ENCODE peak calls at places on chromosomes 3 and 15, in seven cellular contexts. One of them, this sample, is unnamed.

GRCh38 chr15:99141943-99142342 is 37.1 kb downstream of the SYNM start:
- DNase-seq in AG08395: no peak
- DNase-seq in activated CD8-positive, alpha-beta memory T cell treated with anti-CD3 and anti-CD28 coated beads for 1 hour: no peak
- DNase-seq in GM12892: no peak
- DNase-seq in left ventricle myocardium superior: no peak
- DNase-seq in posterior vena cava: peak
- DNase-seq in T-helper 17 cell: no peak
- DNase-seq in this sample: no peak

GRCh38 chr3:147398841-147399534 is 7.4 kb downstream of the ZIC4 start:
- DNase-seq in left ventricle myocardium superior: no peak
- DNase-seq in AG08395: no peak
- DNase-seq in GM12892: no peak
- DNase-seq in activated CD8-positive, alpha-beta memory T cell treated with anti-CD3 and anti-CD28 coated beads for 1 hour: no peak
- DNase-seq in posterior vena cava: no peak
- DNase-seq in T-helper 17 cell: no peak
- DNase-seq in this sample: no peak

GRCh38 chr3:71050521-71051258 is 532.8 kb downstream of the FOXP1 start:
- DNase-seq in GM12892: no peak
- DNase-seq in T-helper 17 cell: peak
- DNase-seq in posterior vena cava: no peak
- DNase-seq in activated CD8-positive, alpha-beta memory T cell treated with anti-CD3 and anti-CD28 coated beads for 1 hour: no peak
- DNase-seq in left ventricle myocardium superior: no peak
- DNase-seq in AG08395: peak
- DNase-seq in this sample: no peak

GRCh38 chr3:40994611-40995010 is 204.7 kb upstream of the CTNNB1 start:
- DNase-seq in posterior vena cava: no peak
- DNase-seq in T-helper 17 cell: no peak
- DNase-seq in activated CD8-positive, alpha-beta memory T cell treated with anti-CD3 and anti-CD28 coated beads for 1 hour: no peak
- DNase-seq in GM12892: no peak
- DNase-seq in AG08395: no peak
- DNase-seq in left ventricle myocardium superior: no peak
- DNase-seq in this sample: no peak

GRCh38 chr3:98807565-98807964 is 44.4 kb downstream of the ST3GAL6 start:
- DNase-seq in posterior vena cava: no peak
- DNase-seq in AG08395: no peak
- DNase-seq in left ventricle myocardium superior: no peak
- DNase-seq in activated CD8-positive, alpha-beta memory T cell treated with anti-CD3 and anti-CD28 coated beads for 1 hour: no peak
- DNase-seq in GM12892: no peak
- DNase-seq in T-helper 17 cell: no peak
- DNase-seq in this sample: no peak

GRCh38 chr3:468172-468571 is 271.6 kb downstream of the CHL1 start:
- DNase-seq in activated CD8-positive, alpha-beta memory T cell treated with anti-CD3 and anti-CD28 coated beads for 1 hour: no peak
- DNase-seq in left ventricle myocardium superior: no peak
- DNase-seq in T-helper 17 cell: no peak
- DNase-seq in AG08395: no peak
- DNase-seq in posterior vena cava: no peak
- DNase-seq in GM12892: no peak
- DNase-seq in this sample: no peak

GRCh38 chr15:91302588-91303439 is 202.8 kb downstream of the SV2B start:
- DNase-seq in left ventricle myocardium superior: no peak
- DNase-seq in AG08395: peak
- DNase-seq in GM12892: peak
- DNase-seq in posterior vena cava: no peak
- DNase-seq in activated CD8-positive, alpha-beta memory T cell treated with anti-CD3 and anti-CD28 coated beads for 1 hour: no peak
- DNase-seq in T-helper 17 cell: no peak
- DNase-seq in this sample: peak

GRCh38 chr3:195259146-195259563 is 11.8 kb downstream of the XXYLT1 start:
- DNase-seq in T-helper 17 cell: no peak
- DNase-seq in GM12892: no peak
- DNase-seq in activated CD8-positive, alpha-beta memory T cell treated with anti-CD3 and anti-CD28 coated beads for 1 hour: no peak
- DNase-seq in left ventricle myocardium superior: peak
- DNase-seq in AG08395: peak
- DNase-seq in posterior vena cava: peak
- DNase-seq in this sample: no peak

GRCh38 chr3:59056706-59057105 is 6.9 kb upstream of the CFAP20DC start:
- DNase-seq in GM12892: no peak
- DNase-seq in AG08395: no peak
- DNase-seq in left ventricle myocardium superior: no peak
- DNase-seq in activated CD8-positive, alpha-beta memory T cell treated with anti-CD3 and anti-CD28 coated beads for 1 hour: no peak
- DNase-seq in T-helper 17 cell: no peak
- DNase-seq in posterior vena cava: no peak
- DNase-seq in this sample: no peak

GRCh38 chr3:64685800-64686445 is 1.9 kb downstream of the ADAMTS9 start:
- DNase-seq in posterior vena cava: peak
- DNase-seq in activated CD8-positive, alpha-beta memory T cell treated with anti-CD3 and anti-CD28 coated beads for 1 hour: no peak
- DNase-seq in left ventricle myocardium superior: peak
- DNase-seq in T-helper 17 cell: no peak
- DNase-seq in GM12892: no peak
- DNase-seq in AG08395: peak
- DNase-seq in this sample: peak

GRCh38 chr15:90839187-90840071 is 29.0 kb upstream of the FURIN start:
- DNase-seq in GM12892: peak
- DNase-seq in left ventricle myocardium superior: no peak
- DNase-seq in T-helper 17 cell: no peak
- DNase-seq in AG08395: no peak
- DNase-seq in posterior vena cava: no peak
- DNase-seq in activated CD8-positive, alpha-beta memory T cell treated with anti-CD3 and anti-CD28 coated beads for 1 hour: no peak
- DNase-seq in this sample: no peak

GRCh38 chr3:59573911-59574310 is 524.1 kb upstream of the CFAP20DC start:
- DNase-seq in GM12892: no peak
- DNase-seq in activated CD8-positive, alpha-beta memory T cell treated with anti-CD3 and anti-CD28 coated beads for 1 hour: no peak
- DNase-seq in AG08395: peak
- DNase-seq in T-helper 17 cell: no peak
- DNase-seq in left ventricle myocardium superior: peak
- DNase-seq in posterior vena cava: no peak
- DNase-seq in this sample: no peak

This sample was measured in NCI-H2227 treated with DMSO at 0.1 percent for 48 hours.